ENCODE peak calls at places on chromosomes 1 and 21, in eight cellular contexts. One of them, this sample, is unnamed.

GRCh38 chr21:26572668-26573381 is at the start of gene CYYR1:
- DNase-seq in T-helper 9 cell: no peak
- DNase-seq in mesendoderm: peak; percentile 86
- DNase-seq in iPS-NIHi11: peak; percentile 69
- DNase-seq in SK-N-SH: peak; percentile 9
- DNase-seq in DMS 273 treated with DMSO at 0.1 percent for 48 hours: no peak
- DNase-seq in ovary: no peak
- DNase-seq in aorta: no peak
- DNase-seq in this sample: no peak

GRCh38 chr1:180131510-180131909 is 23.2 kb upstream of the QSOX1 start:
- DNase-seq in mesendoderm: no peak
- DNase-seq in SK-N-SH: no peak
- DNase-seq in iPS-NIHi11: no peak
- DNase-seq in T-helper 9 cell: no peak
- DNase-seq in aorta: no peak
- DNase-seq in DMS 273 treated with DMSO at 0.1 percent for 48 hours: no peak
- DNase-seq in ovary: no peak
- DNase-seq in this sample: peak; percentile 3

GRCh38 chr1:57188169-57188568 is 222.4 kb upstream of the C8B start:
- DNase-seq in mesendoderm: no peak
- DNase-seq in DMS 273 treated with DMSO at 0.1 percent for 48 hours: no peak
- DNase-seq in T-helper 9 cell: no peak
- DNase-seq in aorta: no peak
- DNase-seq in ovary: no peak
- DNase-seq in SK-N-SH: no peak
- DNase-seq in iPS-NIHi11: no peak
- DNase-seq in this sample: no peak

GRCh38 chr1:100866041-100866900 is 28.4 kb downstream of the EXTL2 start:
- DNase-seq in DMS 273 treated with DMSO at 0.1 percent for 48 hours: no peak
- DNase-seq in ovary: no peak
- DNase-seq in SK-N-SH: peak; percentile 10
- DNase-seq in T-helper 9 cell: no peak
- DNase-seq in aorta: no peak
- DNase-seq in mesendoderm: peak; percentile 13
- DNase-seq in iPS-NIHi11: peak; percentile 15
- DNase-seq in this sample: peak; percentile 74

GRCh38 chr1:177943999-177944672 is 25.7 kb downstream of the SEC16B start:
- DNase-seq in DMS 273 treated with DMSO at 0.1 percent for 48 hours: no peak
- DNase-seq in iPS-NIHi11: no peak
- DNase-seq in aorta: no peak
- DNase-seq in mesendoderm: no peak
- DNase-seq in ovary: peak; percentile 66
- DNase-seq in SK-N-SH: no peak
- DNase-seq in T-helper 9 cell: no peak
- DNase-seq in this sample: no peak

GRCh38 chr1:246035060-246035531 is 472.0 kb downstream of the SMYD3 start:
- DNase-seq in SK-N-SH: peak; percentile 53
- DNase-seq in aorta: no peak
- DNase-seq in T-helper 9 cell: no peak
- DNase-seq in mesendoderm: no peak
- DNase-seq in ovary: no peak
- DNase-seq in DMS 273 treated with DMSO at 0.1 percent for 48 hours: no peak
- DNase-seq in iPS-NIHi11: no peak
- DNase-seq in this sample: peak; percentile 82

GRCh38 chr1:65265296-65266271 is 43.8 kb upstream of the DNAJC6 start:
- DNase-seq in SK-N-SH: peak; percentile 89
- DNase-seq in iPS-NIHi11: peak; percentile 82
- DNase-seq in T-helper 9 cell: peak; percentile 18
- DNase-seq in aorta: peak; percentile 76
- DNase-seq in mesendoderm: peak; percentile 86
- DNase-seq in ovary: peak; percentile 21
- DNase-seq in DMS 273 treated with DMSO at 0.1 percent for 48 hours: peak; percentile 34
- DNase-seq in this sample: peak; percentile 80

GRCh38 chr1:206472454-206472853 is 2.2 kb downstream of the IKBKE start:
- DNase-seq in SK-N-SH: peak; percentile 42
- DNase-seq in DMS 273 treated with DMSO at 0.1 percent for 48 hours: no peak
- DNase-seq in T-helper 9 cell: no peak
- DNase-seq in aorta: no peak
- DNase-seq in iPS-NIHi11: peak; percentile 76
- DNase-seq in ovary: peak; percentile 39
- DNase-seq in mesendoderm: peak; percentile 56
- DNase-seq in this sample: no peak

GRCh38 chr21:43851593-43851992 is 13.4 kb upstream of the AGPAT3 start:
- DNase-seq in mesendoderm: no peak
- DNase-seq in iPS-NIHi11: no peak
- DNase-seq in SK-N-SH: no peak
- DNase-seq in T-helper 9 cell: no peak
- DNase-seq in DMS 273 treated with DMSO at 0.1 percent for 48 hours: peak; percentile 28
- DNase-seq in aorta: no peak
- DNase-seq in ovary: no peak
- DNase-seq in this sample: peak; percentile 78

GRCh38 chr1:167373398-167373797 is 144.9 kb downstream of the CD247 start:
- DNase-seq in aorta: no peak
- DNase-seq in ovary: peak; percentile 27
- DNase-seq in T-helper 9 cell: no peak
- DNase-seq in DMS 273 treated with DMSO at 0.1 percent for 48 hours: no peak
- DNase-seq in SK-N-SH: peak; percentile 65
- DNase-seq in iPS-NIHi11: no peak
- DNase-seq in mesendoderm: peak; percentile 21
- DNase-seq in this sample: no peak

GRCh38 chr1:203026666-203027663 is 674 bp downstream of the PPFIA4 start:
- DNase-seq in mesendoderm: peak; percentile 31
- DNase-seq in aorta: no peak
- DNase-seq in iPS-NIHi11: peak; percentile 51
- DNase-seq in ovary: no peak
- DNase-seq in DMS 273 treated with DMSO at 0.1 percent for 48 hours: no peak
- DNase-seq in SK-N-SH: no peak
- DNase-seq in T-helper 9 cell: no peak
- DNase-seq in this sample: no peak

GRCh38 chr1:182206628-182207239 is 145.2 kb upstream of the ZNF648 start:
- DNase-seq in mesendoderm: peak; percentile 21
- DNase-seq in ovary: peak; percentile 92
- DNase-seq in T-helper 9 cell: no peak
- DNase-seq in iPS-NIHi11: no peak
- DNase-seq in aorta: peak; percentile 75
- DNase-seq in DMS 273 treated with DMSO at 0.1 percent for 48 hours: no peak
- DNase-seq in SK-N-SH: no peak
- DNase-seq in this sample: no peak

GRCh38 chr1:93461236-93461635 is 13.3 kb downstream of the FNBP1L start:
- DNase-seq in ovary: no peak
- DNase-seq in mesendoderm: no peak
- DNase-seq in SK-N-SH: no peak
- DNase-seq in T-helper 9 cell: no peak
- DNase-seq in iPS-NIHi11: no peak
- DNase-seq in DMS 273 treated with DMSO at 0.1 percent for 48 hours: no peak
- DNase-seq in aorta: no peak
- DNase-seq in this sample: no peak

GRCh38 chr1:226479432-226479831 is 69.1 kb upstream of the STUM start:
- DNase-seq in mesendoderm: no peak
- DNase-seq in ovary: no peak
- DNase-seq in DMS 273 treated with DMSO at 0.1 percent for 48 hours: peak; percentile 41
- DNase-seq in SK-N-SH: no peak
- DNase-seq in T-helper 9 cell: no peak
- DNase-seq in aorta: no peak
- DNase-seq in iPS-NIHi11: no peak
- DNase-seq in this sample: peak; percentile 88

GRCh38 chr1:60265560-60266535 is 192.3 kb upstream of the C1orf87 start:
- DNase-seq in aorta: no peak
- DNase-seq in T-helper 9 cell: no peak
- DNase-seq in ovary: no peak
- DNase-seq in mesendoderm: no peak
- DNase-seq in SK-N-SH: no peak
- DNase-seq in DMS 273 treated with DMSO at 0.1 percent for 48 hours: no peak
- DNase-seq in iPS-NIHi11: no peak
- DNase-seq in this sample: no peak

GRCh38 chr1:110615548-110616130 is 9.5 kb upstream of the KCNA2 start:
- DNase-seq in aorta: peak; percentile 84
- DNase-seq in DMS 273 treated with DMSO at 0.1 percent for 48 hours: peak; percentile 47
- DNase-seq in mesendoderm: peak; percentile 88
- DNase-seq in SK-N-SH: peak; percentile 78
- DNase-seq in ovary: peak; percentile 38
- DNase-seq in iPS-NIHi11: peak; percentile 72
- DNase-seq in T-helper 9 cell: peak; percentile 28
- DNase-seq in this sample: peak; percentile 78

GRCh38 chr1:116538527-116538926 is 32.3 kb downstream of the CD58 start:
- DNase-seq in DMS 273 treated with DMSO at 0.1 percent for 48 hours: peak; percentile 99
- DNase-seq in SK-N-SH: no peak
- DNase-seq in mesendoderm: no peak
- DNase-seq in T-helper 9 cell: no peak
- DNase-seq in ovary: no peak
- DNase-seq in aorta: no peak
- DNase-seq in iPS-NIHi11: no peak
- DNase-seq in this sample: peak; percentile 42

GRCh38 chr1:183073320-183073719 is 50.1 kb downstream of the LAMC1 start:
- DNase-seq in iPS-NIHi11: no peak
- DNase-seq in ovary: no peak
- DNase-seq in SK-N-SH: no peak
- DNase-seq in aorta: no peak
- DNase-seq in DMS 273 treated with DMSO at 0.1 percent for 48 hours: no peak
- DNase-seq in mesendoderm: no peak
- DNase-seq in T-helper 9 cell: no peak
- DNase-seq in this sample: no peak

GRCh38 chr1:214990619-214991018 is 91.9 kb upstream of the KCNK2 start:
- DNase-seq in ovary: no peak
- DNase-seq in iPS-NIHi11: no peak
- DNase-seq in T-helper 9 cell: no peak
- DNase-seq in DMS 273 treated with DMSO at 0.1 percent for 48 hours: no peak
- DNase-seq in SK-N-SH: no peak
- DNase-seq in aorta: no peak
- DNase-seq in mesendoderm: no peak
- DNase-seq in this sample: no peak

GRCh38 chr1:170360601-170361000 is 171.4 kb upstream of the GORAB start:
- DNase-seq in aorta: no peak
- DNase-seq in T-helper 9 cell: no peak
- DNase-seq in iPS-NIHi11: no peak
- DNase-seq in SK-N-SH: no peak
- DNase-seq in DMS 273 treated with DMSO at 0.1 percent for 48 hours: no peak
- DNase-seq in ovary: no peak
- DNase-seq in mesendoderm: no peak
- DNase-seq in this sample: no peak

GRCh38 chr1:36565576-36566501 is 83.1 kb upstream of the CSF3R start:
- DNase-seq in iPS-NIHi11: no peak
- DNase-seq in T-helper 9 cell: no peak
- DNase-seq in aorta: peak; percentile 35
- DNase-seq in DMS 273 treated with DMSO at 0.1 percent for 48 hours: no peak
- DNase-seq in ovary: no peak
- DNase-seq in SK-N-SH: no peak
- DNase-seq in mesendoderm: no peak
- DNase-seq in this sample: no peak

GRCh38 chr1:183231545-183231944 is 45.5 kb downstream of the LAMC2 start:
- DNase-seq in ovary: no peak
- DNase-seq in SK-N-SH: no peak
- DNase-seq in mesendoderm: no peak
- DNase-seq in aorta: no peak
- DNase-seq in iPS-NIHi11: no peak
- DNase-seq in DMS 273 treated with DMSO at 0.1 percent for 48 hours: no peak
- DNase-seq in T-helper 9 cell: no peak
- DNase-seq in this sample: no peak

GRCh38 chr1:233151850-233152249 is 143.7 kb downstream of the PCNX2 start:
- DNase-seq in ovary: no peak
- DNase-seq in DMS 273 treated with DMSO at 0.1 percent for 48 hours: no peak
- DNase-seq in aorta: no peak
- DNase-seq in T-helper 9 cell: no peak
- DNase-seq in iPS-NIHi11: no peak
- DNase-seq in mesendoderm: no peak
- DNase-seq in SK-N-SH: no peak
- DNase-seq in this sample: no peak

GRCh38 chr1:200355815-200356214 is 54.0 kb downstream of the ZNF281 start:
- DNase-seq in mesendoderm: no peak
- DNase-seq in aorta: no peak
- DNase-seq in DMS 273 treated with DMSO at 0.1 percent for 48 hours: no peak
- DNase-seq in ovary: no peak
- DNase-seq in iPS-NIHi11: no peak
- DNase-seq in SK-N-SH: no peak
- DNase-seq in T-helper 9 cell: no peak
- DNase-seq in this sample: no peak

GRCh38 chr21:38985423-38986378 is 180.0 kb downstream of the ETS2 start:
- DNase-seq in T-helper 9 cell: no peak
- DNase-seq in iPS-NIHi11: no peak
- DNase-seq in mesendoderm: no peak
- DNase-seq in DMS 273 treated with DMSO at 0.1 percent for 48 hours: peak; percentile 82
- DNase-seq in SK-N-SH: peak; percentile 84
- DNase-seq in aorta: peak; percentile 88
- DNase-seq in ovary: peak; percentile 73
- DNase-seq in this sample: peak; percentile 56

GRCh38 chr1:108610073-108610472 is 50.2 kb downstream of the EEIG2 start:
- DNase-seq in SK-N-SH: no peak
- DNase-seq in mesendoderm: no peak
- DNase-seq in DMS 273 treated with DMSO at 0.1 percent for 48 hours: no peak
- DNase-seq in iPS-NIHi11: no peak
- DNase-seq in aorta: no peak
- DNase-seq in ovary: no peak
- DNase-seq in T-helper 9 cell: no peak
- DNase-seq in this sample: peak; percentile 39

GRCh38 chr1:33606272-33606671 is 133.8 kb downstream of the ZSCAN20 start:
- DNase-seq in T-helper 9 cell: no peak
- DNase-seq in DMS 273 treated with DMSO at 0.1 percent for 48 hours: no peak
- DNase-seq in aorta: no peak
- DNase-seq in iPS-NIHi11: no peak
- DNase-seq in mesendoderm: no peak
- DNase-seq in ovary: no peak
- DNase-seq in SK-N-SH: no peak
- DNase-seq in this sample: no peak

GRCh38 chr1:32349211-32349708 is 13.0 kb downstream of the FAM229A start:
- DNase-seq in T-helper 9 cell: no peak
- DNase-seq in ovary: no peak
- DNase-seq in aorta: peak; percentile 79
- DNase-seq in mesendoderm: no peak
- DNase-seq in DMS 273 treated with DMSO at 0.1 percent for 48 hours: no peak
- DNase-seq in SK-N-SH: no peak
- DNase-seq in iPS-NIHi11: no peak
- DNase-seq in this sample: no peak

GRCh38 chr1:10709646-10710045 is 86.8 kb downstream of the CASZ1 start:
- DNase-seq in DMS 273 treated with DMSO at 0.1 percent for 48 hours: no peak
- DNase-seq in iPS-NIHi11: peak; percentile 50
- DNase-seq in aorta: no peak
- DNase-seq in ovary: no peak
- DNase-seq in T-helper 9 cell: no peak
- DNase-seq in mesendoderm: no peak
- DNase-seq in SK-N-SH: no peak
- DNase-seq in this sample: no peak

GRCh38 chr1:83932281-83932680 is 66.7 kb downstream of the TTLL7 start:
- DNase-seq in T-helper 9 cell: no peak
- DNase-seq in mesendoderm: no peak
- DNase-seq in iPS-NIHi11: no peak
- DNase-seq in DMS 273 treated with DMSO at 0.1 percent for 48 hours: no peak
- DNase-seq in aorta: no peak
- DNase-seq in ovary: no peak
- DNase-seq in SK-N-SH: no peak
- DNase-seq in this sample: no peak

GRCh38 chr1:219143735-219144134 is 29.9 kb upstream of the LYPLAL1 start:
- DNase-seq in mesendoderm: no peak
- DNase-seq in aorta: no peak
- DNase-seq in SK-N-SH: no peak
- DNase-seq in T-helper 9 cell: no peak
- DNase-seq in DMS 273 treated with DMSO at 0.1 percent for 48 hours: no peak
- DNase-seq in iPS-NIHi11: no peak
- DNase-seq in ovary: no peak
- DNase-seq in this sample: no peak

GRCh38 chr1:228464487-228464983 is 22.6 kb upstream of the RNF187 start:
- DNase-seq in ovary: peak; percentile 54
- DNase-seq in aorta: peak; percentile 86
- DNase-seq in iPS-NIHi11: peak; percentile 88
- DNase-seq in T-helper 9 cell: peak; percentile 80
- DNase-seq in DMS 273 treated with DMSO at 0.1 percent for 48 hours: no peak
- DNase-seq in SK-N-SH: peak; percentile 93
- DNase-seq in mesendoderm: peak; percentile 93
- DNase-seq in this sample: peak; percentile 98

GRCh38 chr1:31476891-31477846 is 64.2 kb downstream of the SERINC2 start:
- DNase-seq in aorta: no peak
- DNase-seq in T-helper 9 cell: no peak
- DNase-seq in iPS-NIHi11: no peak
- DNase-seq in mesendoderm: peak; percentile 64
- DNase-seq in ovary: no peak
- DNase-seq in DMS 273 treated with DMSO at 0.1 percent for 48 hours: peak; percentile 97
- DNase-seq in SK-N-SH: peak; percentile 9
- DNase-seq in this sample: peak; percentile 11

GRCh38 chr21:27423073-27423472 is 456.2 kb upstream of the ADAMTS5 start:
- DNase-seq in aorta: peak; percentile 88
- DNase-seq in DMS 273 treated with DMSO at 0.1 percent for 48 hours: no peak
- DNase-seq in iPS-NIHi11: no peak
- DNase-seq in ovary: peak; percentile 50
- DNase-seq in mesendoderm: peak; percentile 66
- DNase-seq in T-helper 9 cell: no peak
- DNase-seq in SK-N-SH: no peak
- DNase-seq in this sample: no peak

This sample was measured in NCI-H1694 treated with DMSO at 0.1 percent for 48 hours.